ENCODE peak calls at places on chromosomes 6 and 20, in five cellular contexts. T is HCT116, K is K562, M is H1, N is GM12878. H is an unnamed sample.
A peak's percentile ranks its signal among the peaks of the same experiment; 100 is the strongest.

GRCh38 chr6:56246544-56246940 is 838 bp downstream of the COL21A1 start:
- DNase-seq in T (no peak), K (no peak), M (peak; percentile 49), N (no peak), H (no peak)

GRCh38 chr20:22719250-22719649 is 134.9 kb upstream of the FOXA2 start:
- DNase-seq in T (no peak), K (no peak), M (no peak), N (no peak), H (no peak)

GRCh38 chr6:138925806-138926205 is 62.2 kb downstream of the REPS1 start:
- DNase-seq in T (no peak), K (no peak), M (no peak), N (no peak), H (no peak)

GRCh38 chr6:134512946-134513345 is 195.0 kb upstream of the SGK1 start:
- DNase-seq in T (no peak), K (no peak), M (no peak), N (no peak), H (no peak)

GRCh38 chr6:16700202-16700997 is 60.9 kb downstream of the ATXN1 start:
- DNase-seq in T (no peak), K (no peak), M (no peak), N (no peak), H (no peak)

GRCh38 chr20:41413169-41413568 is 46.6 kb upstream of the EMILIN3 start:
- DNase-seq in T (no peak), K (no peak), M (no peak), N (no peak), H (no peak)

GRCh38 chr6:144248003-144248402 is 37.1 kb upstream of the UTRN start:
- DNase-seq in T (no peak), K (no peak), M (no peak), N (no peak), H (no peak)

GRCh38 chr20:956330-956951 is 40.3 kb upstream of the ANGPT4 start:
- DNase-seq in T (peak; percentile 48), K (peak; percentile 34), M (peak; percentile 93), N (peak; percentile 12), H (peak; percentile 74)

GRCh38 chr6:168956141-168956838 is 297.4 kb downstream of the THBS2 start:
- DNase-seq in T (no peak), K (no peak), M (no peak), N (no peak), H (no peak)

GRCh38 chr6:14734416-14735340 is 511.2 kb upstream of the JARID2 start:
- DNase-seq in T (peak; percentile 72), K (peak; percentile 86), M (no peak), N (peak; percentile 88), H (no peak)

GRCh38 chr6:43093361-43094289 is 17.5 kb downstream of the PTK7 start:
- DNase-seq in T (no peak), K (peak; percentile 87), M (no peak), N (no peak), H (peak; percentile 93)

GRCh38 chr6:111650049-111650448 is 44.4 kb upstream of the TRAF3IP2 start:
- DNase-seq in T (no peak), K (no peak), M (no peak), N (no peak), H (no peak)

GRCh38 chr6:74588094-74588493 is 617.8 kb downstream of the COL12A1 start:
- DNase-seq in T (no peak), K (no peak), M (no peak), N (no peak), H (no peak)

GRCh38 chr20:4480104-4480503 is 241.6 kb upstream of the PRND start:
- DNase-seq in T (no peak), K (no peak), M (no peak), N (no peak), H (no peak)

GRCh38 chr6:133804263-133804662 is 84.7 kb upstream of the TCF21 start:
- DNase-seq in T (no peak), K (no peak), M (no peak), N (no peak), H (no peak)

GRCh38 chr20:51899674-51900073 is 97.4 kb upstream of the SALL4 start:
- DNase-seq in T (peak; percentile 16), K (peak; percentile 19), M (no peak), N (no peak), H (peak; percentile 21)

GRCh38 chr6:14711704-14712397 is 534.0 kb upstream of the JARID2 start:
- DNase-seq in T (no peak), K (no peak), M (no peak), N (no peak), H (no peak)

GRCh38 chr20:34709836-34710567 is 5.9 kb downstream of the TP53INP2 start:
- DNase-seq in T (peak; percentile 42), K (no peak), M (no peak), N (no peak), H (no peak)

GRCh38 chr6:7200598-7201443 is 93.1 kb downstream of the RREB1 start:
- DNase-seq in T (no peak), K (peak; percentile 56), M (no peak), N (no peak), H (peak; percentile 89)

GRCh38 chr6:14129572-14129971 is 12.0 kb downstream of the CD83 start:
- DNase-seq in T (peak; percentile 34), K (peak; percentile 79), M (no peak), N (no peak), H (peak; percentile 70)

GRCh38 chr6:122845464-122845863 is 56.4 kb downstream of the SMPDL3A start:
- DNase-seq in T (no peak), K (no peak), M (no peak), N (no peak), H (no peak)

DNA sequence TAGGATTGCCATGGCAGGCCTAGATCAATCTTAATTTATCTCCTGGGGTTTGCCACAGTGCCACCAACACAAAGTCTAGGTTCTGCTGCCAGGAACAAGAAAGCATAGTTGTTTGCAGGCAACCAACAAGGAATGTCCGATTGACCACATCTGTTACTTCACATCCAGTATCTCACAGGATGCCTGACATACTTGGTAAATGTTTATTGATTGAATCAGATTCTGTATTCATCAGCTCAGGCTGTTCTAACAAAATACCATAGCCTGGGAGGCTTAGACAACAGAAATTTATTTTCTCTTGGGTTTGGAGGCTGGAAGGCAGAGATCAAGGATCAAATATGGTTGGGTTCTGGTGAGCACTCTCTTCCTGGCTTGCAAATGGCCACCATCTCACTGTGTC is 26.3 kb upstream of the MC3R start:
- DNase-seq in T (no peak), K (no peak), M (no peak), N (no peak), H (no peak)
- H3K4me2 ChIP-seq in T (no peak overlapping the region), K (no peak overlapping the region), M (no peak overlapping the region), N (no peak overlapping the region), H (no peak overlapping the region)

GRCh38 chr20:11159728-11160127 is 485.9 kb upstream of the JAG1 start:
- DNase-seq in T (no peak), K (no peak), M (no peak), N (peak; percentile 23), H (no peak)
- TF ChIP-seq SRF in T (no peak), K (no peak), M (no peak), N (no peak), H (no peak)

GRCh38 chr20:62888910-62889309 is 27.3 kb upstream of the TCFL5 start:
- DNase-seq in T (no peak), K (no peak), M (no peak), N (no peak), H (no peak)
- TF ChIP-seq JUND in T (no peak), K (no peak), M (no peak), N (no peak), H (no peak)

DNA sequence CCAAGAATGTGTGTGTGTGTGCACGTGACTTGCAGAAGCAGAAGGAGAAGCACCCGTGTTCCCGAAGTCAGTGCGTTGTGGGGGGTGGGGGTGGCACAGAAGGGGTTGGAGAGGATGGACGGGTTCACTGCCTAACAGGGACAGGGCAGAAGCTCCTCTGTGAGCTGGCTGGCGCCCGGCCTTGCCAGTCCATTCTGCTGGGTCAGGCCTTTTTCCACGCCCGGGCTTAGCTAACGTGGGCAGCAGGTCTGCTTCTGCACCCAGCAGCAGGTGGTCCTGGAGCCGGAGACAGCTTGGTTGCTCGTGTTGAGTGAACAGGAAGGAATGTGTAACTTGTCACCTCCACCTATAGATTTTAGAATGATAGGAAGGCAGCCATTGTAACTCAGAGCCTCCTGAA is 374.4 kb downstream of the CDH4 start:
- DNase-seq in T (no peak), K (no peak), M (no peak), N (no peak), H (no peak)
- H3K4me2 ChIP-seq in T (no peak overlapping the region), K (no peak overlapping the region), M (no peak overlapping the region), N (no peak overlapping the region), H (no peak overlapping the region)

GRCh38 chr6:44431118-44431725 is 43.7 kb downstream of the CDC5L start:
- DNase-seq in T (peak; percentile 45), K (peak; percentile 55), M (no peak), N (peak; percentile 3), H (peak; percentile 58)
- TF ChIP-seq SRF in T (no peak), K (no peak), M (no peak), N (no peak), H (no peak)

GRCh38 chr20:53070714-53071392 is 98.7 kb downstream of the TSHZ2 start:
- DNase-seq in T (no peak), K (no peak), M (no peak), N (no peak), H (peak; percentile 28)
- TF ChIP-seq JUND in T (no peak), K (no peak), M (no peak), N (no peak), H (no peak)

GRCh38 chr6:2476376-2476775 is 231.0 kb upstream of the GMDS start:
- DNase-seq in T (peak; percentile 22), K (no peak), M (no peak), N (no peak), H (no peak)
- H3K4me2 ChIP-seq in T (peak overlapping the region; percentile 21), K (no peak overlapping the region), M (no peak overlapping the region), N (no peak overlapping the region), H (no peak overlapping the region)